ENCODE peak calls at places on chromosomes 7 and 10, in six cellular contexts. Z is thoracic aorta, K is endodermal cell, E is GM23338, D is neuronal stem cell, F is ovary. P is an unnamed sample.

GRCh38 chr10:69668722-69669121 is 38.7 kb downstream of the FAM241B start:
- DNase-seq in Z (no peak), K (no peak), E (no peak), D (no peak), F (no peak), P (no peak)

GRCh38 chr7:19112290-19113000 is 5.0 kb downstream of the TWIST1 start:
- DNase-seq in Z (no peak), K (peak; percentile 65), E (peak; percentile 51), D (peak; percentile 38), F (no peak), P (no peak)

GRCh38 chr10:88803641-88804040 is 1.1 kb downstream of the LIPM start:
- DNase-seq in Z (no peak), K (no peak), E (no peak), D (no peak), F (no peak), P (no peak)

GRCh38 chr10:122493761-122494160 is 32.4 kb downstream of the HTRA1 start:
- DNase-seq in Z (no peak), K (no peak), E (no peak), D (no peak), F (no peak), P (no peak)

GRCh38 chr7:157394246-157395191 is 57.7 kb downstream of the DNAJB6 start:
- DNase-seq in Z (no peak), K (no peak), E (no peak), D (no peak), F (no peak), P (no peak)

GRCh38 chr10:106625761-106626160 is 538.7 kb downstream of the SORCS1 start:
- DNase-seq in Z (no peak), K (no peak), E (no peak), D (no peak), F (no peak), P (no peak)

GRCh38 chr7:141042222-141043193 is 27.8 kb upstream of the MRPS33 start:
- DNase-seq in Z (no peak), K (no peak), E (no peak), D (no peak), F (no peak), P (no peak)

GRCh38 chr7:126079581-126079980 is 1150.0 kb upstream of the POT1 start:
- DNase-seq in Z (no peak), K (no peak), E (no peak), D (no peak), F (no peak), P (no peak)

GRCh38 chr10:114045071-114045737 is 1.5 kb downstream of the ADRB1 start:
- DNase-seq in Z (no peak), K (peak; percentile 77), E (peak; percentile 62), D (no peak), F (no peak), P (no peak)

GRCh38 chr7:13727279-13727678 is 262.2 kb downstream of the ETV1 start:
- DNase-seq in Z (no peak), K (no peak), E (no peak), D (no peak), F (no peak), P (peak; percentile 53)

GRCh38 chr7:138000081-138000701 is 1.7 kb downstream of the CREB3L2 start:
- DNase-seq in Z (no peak), K (peak; percentile 83), E (peak; percentile 77), D (peak; percentile 78), F (peak; percentile 62), P (peak; percentile 39)

GRCh38 chr7:70797109-70797514 is 334.8 kb upstream of the GALNT17 start:
- DNase-seq in Z (no peak), K (no peak), E (peak; percentile 23), D (no peak), F (no peak), P (no peak)

GRCh38 chr7:1847260-1848001 is 177.4 kb downstream of the ELFN1 start:
- DNase-seq in Z (no peak), K (peak; percentile 45), E (no peak), D (no peak), F (no peak), P (no peak)

GRCh38 chr10:86944031-86944419 is 13.4 kb downstream of the MMRN2 start:
- DNase-seq in Z (no peak), K (no peak), E (no peak), D (no peak), F (no peak), P (no peak)

GRCh38 chr10:61923210-61924024 is 21.9 kb downstream of the ARID5B start:
- DNase-seq in Z (no peak), K (no peak), E (no peak), D (no peak), F (no peak), P (no peak)

GRCh38 chr10:27542324-27542723 is 38.2 kb downstream of the RAB18 start:
- DNase-seq in Z (no peak), K (no peak), E (no peak), D (no peak), F (no peak), P (no peak)

GRCh38 chr10:32938554-32939061 is 19.4 kb downstream of the ITGB1 start:
- DNase-seq in Z (no peak), K (peak; percentile 63), E (peak; percentile 40), D (no peak), F (no peak), P (no peak)

GRCh38 chr10:404341-404740 is 269.1 kb downstream of the ZMYND11 start:
- DNase-seq in Z (no peak), K (peak; percentile 21), E (no peak), D (no peak), F (no peak), P (no peak)

GRCh38 chr7:30166155-30166840 is 31.5 kb downstream of the MTURN start:
- DNase-seq in Z (no peak), K (no peak), E (no peak), D (no peak), F (no peak), P (no peak)

GRCh38 chr10:95133016-95133752 is 60.9 kb upstream of the ACSM6 start:
- DNase-seq in Z (peak; percentile 14), K (peak; percentile 96), E (peak; percentile 96), D (peak; percentile 75), F (no peak), P (peak; percentile 88)

GRCh38 chr10:106311590-106311989 is 852.9 kb downstream of the SORCS1 start:
- DNase-seq in Z (no peak), K (no peak), E (no peak), D (no peak), F (no peak), P (no peak)

GRCh38 chr10:72285972-72286521 is 12.3 kb downstream of the DDIT4 start:
- DNase-seq in Z (no peak), K (no peak), E (no peak), D (no peak), F (no peak), P (no peak)

GRCh38 chr7:34727464-34727995 is 69.5 kb downstream of the NPSR1 start:
- DNase-seq in Z (no peak), K (no peak), E (no peak), D (no peak), F (no peak), P (no peak)

GRCh38 chr7:2511769-2512168 is 7.8 kb upstream of the LFNG start:
- DNase-seq in Z (no peak), K (peak; percentile 59), E (no peak), D (no peak), F (no peak), P (no peak)

GRCh38 chr7:99833289-99833877 is 5.6 kb downstream of the CYP3A43 start:
- DNase-seq in Z (no peak), K (no peak), E (no peak), D (no peak), F (no peak), P (no peak)
- H3K27ac ChIP-seq in Z (no peak overlapping the region), K (no peak overlapping the region), E (no peak overlapping the region), D (no peak overlapping the region), F (no peak overlapping the region), P (no peak overlapping the region)

DNA sequence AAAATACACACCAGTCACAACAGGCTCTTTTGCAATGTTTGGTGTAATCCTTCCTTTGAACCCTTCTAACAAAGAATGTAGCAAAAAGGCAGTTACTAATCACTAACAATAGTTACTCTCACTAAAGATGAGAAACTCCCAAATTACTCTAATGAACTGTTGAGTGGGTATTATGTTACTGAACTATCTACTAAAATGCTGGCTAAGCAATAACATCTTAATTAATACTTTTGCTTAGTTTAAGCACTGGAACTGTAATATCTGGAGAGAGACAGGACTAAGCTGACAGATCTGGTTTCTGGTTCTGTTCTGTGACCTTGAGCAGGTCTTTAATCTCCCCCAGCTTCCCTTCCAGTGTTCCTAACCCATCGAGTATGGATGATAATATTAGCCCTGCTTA is 241.7 kb downstream of the CHCHD3 start:
- DNase-seq in Z (no peak), K (no peak), E (no peak), D (no peak), F (no peak), P (no peak)
- H3K4me3 ChIP-seq in Z (no peak overlapping the region), K (no peak overlapping the region), E (no peak overlapping the region), D (no peak overlapping the region), F (no peak overlapping the region), P (no peak overlapping the region)

GRCh38 chr7:107751113-107751512 is 7.2 kb downstream of the CBLL1 start:
- DNase-seq in Z (no peak), K (peak; percentile 65), E (peak; percentile 42), D (no peak), F (no peak), P (no peak)
- H3K27ac ChIP-seq in Z (no peak overlapping the region), K (no peak overlapping the region), E (no peak overlapping the region), D (no peak overlapping the region), F (no peak overlapping the region), P (no peak overlapping the region)

GRCh38 chr10:43204943-43205671 is 61.8 kb downstream of the RASGEF1A start:
- DNase-seq in Z (no peak), K (peak; percentile 93), E (peak; percentile 84), D (peak; percentile 33), F (peak; percentile 18), P (no peak)

GRCh38 chr10:43202224-43202656 is 64.0 kb downstream of the CSGALNACT2 start:
- DNase-seq in Z (no peak), K (peak; percentile 88), E (peak; percentile 84), D (no peak), F (peak; percentile 34), P (peak; percentile 61)

GRCh38 chr10:43204394-43204942 is 62.4 kb downstream of the RASGEF1A start:
- DNase-seq in Z (no peak), K (no peak), E (no peak), D (no peak), F (peak; percentile 14), P (no peak)

GRCh38 chr10:43202657-43203490 is 64.0 kb downstream of the RASGEF1A start:
- DNase-seq in Z (no peak), K (peak; percentile 100), E (peak; percentile 94), D (no peak), F (peak; percentile 32), P (peak; percentile 63)

DNA sequence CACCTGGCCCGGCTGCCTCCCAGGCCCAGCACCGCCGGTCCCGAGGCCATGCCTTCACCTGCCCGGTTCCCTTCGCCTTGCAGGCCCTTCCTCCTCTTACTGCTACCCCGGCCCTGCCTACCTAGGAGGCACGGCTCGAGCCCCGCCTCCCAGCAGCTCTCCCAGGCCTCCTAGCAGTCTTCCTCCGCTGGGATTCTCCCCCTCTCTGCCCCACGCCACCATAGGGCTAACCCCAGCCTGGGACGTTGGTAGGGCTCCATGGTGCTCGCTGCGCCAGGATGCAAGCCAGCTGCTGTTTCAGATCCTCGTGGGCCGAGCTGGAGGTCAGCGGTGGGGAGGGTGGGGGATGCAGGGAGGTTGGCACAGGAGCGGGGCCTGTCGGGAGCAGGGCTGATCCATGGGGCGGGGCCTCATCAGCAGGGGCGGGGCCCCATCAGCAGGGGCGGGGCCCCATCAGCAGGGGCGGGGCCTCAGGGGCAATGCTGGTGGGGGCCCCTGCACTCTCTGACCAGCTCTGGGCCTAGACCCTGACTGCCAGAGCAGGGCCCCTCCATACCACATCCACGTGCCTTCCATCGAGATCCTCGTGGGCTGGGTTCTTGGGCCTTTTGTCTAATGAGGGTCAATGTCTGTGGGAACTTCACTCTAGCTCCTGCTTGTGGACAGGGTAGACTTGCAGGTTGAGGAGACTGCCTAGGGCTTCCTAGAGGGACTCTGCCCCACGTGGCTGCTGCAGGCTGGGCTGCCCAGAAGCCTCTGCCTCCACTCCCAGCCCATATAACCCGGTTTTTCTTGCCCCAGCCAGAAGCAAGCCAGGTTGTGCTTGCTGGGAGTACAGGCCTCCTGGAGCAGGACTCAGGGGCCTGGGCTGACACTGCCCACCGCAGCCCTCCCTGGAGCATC is 63.1 kb downstream of the RASGEF1A start:
- DNase-seq in Z (no peak), K (peak; percentile 96), E (peak; percentile 77), D (no peak), F (peak; percentile 22), P (no peak)
- H3K4me3 ChIP-seq in Z (no peak overlapping the region), K (peak overlapping the region; percentile 78), E (peak overlapping the region; percentile 88), D (peak overlapping the region; percentile 77), F (peak overlapping the region; percentile 5), P (no peak overlapping the region)